ENCODE peak calls at places on chromosome 21, in seven cellular contexts. R is osteoblast, G is NCI-H2029, Z is left ventricle myocardium inferior, L is DMS153, Y is iPS DF 19.7, A is adrenal gland. U is an unnamed sample.

GRCh38 chr21:19950347-19950746 is 1047.9 kb upstream of the NCAM2 start:
- DNase-seq in R (no peak), G (no peak), Z (no peak), L (no peak), Y (no peak), A (no peak), U (no peak)

GRCh38 chr21:28671549-28672195 is 321.0 kb downstream of the LTN1 start:
- DNase-seq in R (no peak), G (no peak), Z (no peak), L (no peak), Y (no peak), A (no peak), U (no peak)

GRCh38 chr21:15141236-15141970 is 76.6 kb upstream of the NRIP1 start:
- DNase-seq in R (no peak), G (peak; percentile 78), Z (no peak), L (peak; percentile 3), Y (no peak), A (no peak), U (no peak)

GRCh38 chr21:44020551-44020950 is 8.4 kb downstream of the TRAPPC10 start:
- DNase-seq in R (no peak), G (no peak), Z (no peak), L (no peak), Y (no peak), A (no peak), U (no peak)

GRCh38 chr21:42548687-42549406 is 35.2 kb downstream of the SLC37A1 start:
- DNase-seq in R (no peak), G (no peak), Z (no peak), L (no peak), Y (no peak), A (no peak), U (no peak)

GRCh38 chr21:41526478-41527087 is 18.6 kb upstream of the TMPRSS2 start:
- DNase-seq in R (no peak), G (no peak), Z (no peak), L (no peak), Y (no peak), A (no peak), U (no peak)

GRCh38 chr21:27213328-27213727 is 246.4 kb upstream of the ADAMTS5 start:
- DNase-seq in R (peak; percentile 31), G (no peak), Z (no peak), L (no peak), Y (no peak), A (no peak), U (no peak)

GRCh38 chr21:23921670-23922418 is 1685.4 kb downstream of the MRPL39 start:
- DNase-seq in R (no peak), G (no peak), Z (no peak), L (no peak), Y (no peak), A (no peak), U (no peak)

GRCh38 chr21:43693981-43694380 is 24.9 kb upstream of the PDXK start:
- DNase-seq in R (peak; percentile 6), G (no peak), Z (no peak), L (no peak), Y (no peak), A (no peak), U (no peak)

GRCh38 chr21:17793675-17794123 is 25.5 kb downstream of the C21orf91 start:
- DNase-seq in R (no peak), G (no peak), Z (no peak), L (no peak), Y (no peak), A (no peak), U (no peak)

U was measured in NCI-H345.